ENCODE peak calls at places on chromosomes 1 and 21, in five cellular contexts. One of them, this sample, is unnamed.

GRCh38 chr1:155202731-155203515 is 4.8 kb downstream of the THBS3 start:
- DNase-seq in upper lobe of right lung: no peak
- DNase-seq in breast epithelium: no peak
- DNase-seq in lower lobe of right lung: peak; percentile 32
- DNase-seq in cardiac muscle cell: no peak
- DNase-seq in this sample: no peak

GRCh38 chr1:119027759-119028158 is 39.6 kb upstream of the TBX15 start:
- DNase-seq in lower lobe of right lung: no peak
- DNase-seq in upper lobe of right lung: no peak
- DNase-seq in cardiac muscle cell: no peak
- DNase-seq in breast epithelium: no peak
- DNase-seq in this sample: no peak

GRCh38 chr21:38181101-38181500 is 75.7 kb upstream of the KCNJ15 start:
- DNase-seq in upper lobe of right lung: no peak
- DNase-seq in lower lobe of right lung: no peak
- DNase-seq in breast epithelium: no peak
- DNase-seq in cardiac muscle cell: no peak
- DNase-seq in this sample: no peak

GRCh38 chr1:179883739-179884138 is 1.7 kb downstream of the TOR1AIP1 start:
- DNase-seq in lower lobe of right lung: no peak
- DNase-seq in breast epithelium: no peak
- DNase-seq in upper lobe of right lung: no peak
- DNase-seq in cardiac muscle cell: peak; percentile 28
- DNase-seq in this sample: no peak

GRCh38 chr1:37303884-37304574 is 170.4 kb upstream of the ZC3H12A start:
- DNase-seq in lower lobe of right lung: no peak
- DNase-seq in cardiac muscle cell: no peak
- DNase-seq in upper lobe of right lung: no peak
- DNase-seq in breast epithelium: no peak
- DNase-seq in this sample: no peak

GRCh38 chr1:180631197-180631765 is 541 bp upstream of the XPR1 start:
- DNase-seq in upper lobe of right lung: no peak
- DNase-seq in lower lobe of right lung: no peak
- DNase-seq in cardiac muscle cell: no peak
- DNase-seq in breast epithelium: no peak
- DNase-seq in this sample: no peak

GRCh38 chr1:154878371-154879355 is 8.6 kb upstream of the KCNN3 start:
- DNase-seq in upper lobe of right lung: peak; percentile 88
- DNase-seq in breast epithelium: peak; percentile 62
- DNase-seq in cardiac muscle cell: peak; percentile 88
- DNase-seq in lower lobe of right lung: peak; percentile 85
- DNase-seq in this sample: peak; percentile 98

GRCh38 chr21:26169061-26169610 is 1.4 kb downstream of the APP start:
- DNase-seq in cardiac muscle cell: peak; percentile 69
- DNase-seq in breast epithelium: peak; percentile 42
- DNase-seq in lower lobe of right lung: no peak
- DNase-seq in upper lobe of right lung: no peak
- DNase-seq in this sample: peak; percentile 71

GRCh38 chr1:29639741-29640427 is 403.6 kb downstream of the PTPRU start:
- DNase-seq in breast epithelium: no peak
- DNase-seq in cardiac muscle cell: no peak
- DNase-seq in lower lobe of right lung: no peak
- DNase-seq in upper lobe of right lung: no peak
- DNase-seq in this sample: no peak

GRCh38 chr1:56477164-56478111 is 101.9 kb downstream of the PLPP3 start:
- DNase-seq in breast epithelium: peak; percentile 27
- DNase-seq in cardiac muscle cell: no peak
- DNase-seq in upper lobe of right lung: peak; percentile 89
- DNase-seq in lower lobe of right lung: peak; percentile 79
- DNase-seq in this sample: no peak

GRCh38 chr1:53498555-53499142 is 39.5 kb downstream of the DMRTB1 start:
- DNase-seq in breast epithelium: no peak
- DNase-seq in upper lobe of right lung: no peak
- DNase-seq in lower lobe of right lung: no peak
- DNase-seq in cardiac muscle cell: no peak
- DNase-seq in this sample: no peak

GRCh38 chr1:21607549-21608529 is 61.3 kb downstream of the RAP1GAP start:
- DNase-seq in breast epithelium: no peak
- DNase-seq in upper lobe of right lung: peak; percentile 93
- DNase-seq in cardiac muscle cell: peak; percentile 92
- DNase-seq in lower lobe of right lung: peak; percentile 91
- DNase-seq in this sample: peak; percentile 64

GRCh38 chr1:2322065-2322571 is 69.2 kb downstream of the MORN1 start:
- DNase-seq in cardiac muscle cell: peak; percentile 71
- DNase-seq in breast epithelium: peak; percentile 90
- DNase-seq in upper lobe of right lung: peak; percentile 80
- DNase-seq in lower lobe of right lung: peak; percentile 78
- DNase-seq in this sample: no peak

GRCh38 chr1:42423621-42424200 is 32.1 kb downstream of the ZMYND12 start:
- DNase-seq in cardiac muscle cell: peak; percentile 5
- DNase-seq in upper lobe of right lung: no peak
- DNase-seq in lower lobe of right lung: no peak
- DNase-seq in breast epithelium: no peak
- DNase-seq in this sample: peak; percentile 12

GRCh38 chr1:22418852-22419480 is 32.7 kb upstream of the ZBTB40 start:
- DNase-seq in breast epithelium: no peak
- DNase-seq in lower lobe of right lung: no peak
- DNase-seq in cardiac muscle cell: peak; percentile 56
- DNase-seq in upper lobe of right lung: no peak
- DNase-seq in this sample: no peak

GRCh38 chr1:201353186-201353940 is 24.1 kb downstream of the TNNT2 start:
- DNase-seq in lower lobe of right lung: peak; percentile 18
- DNase-seq in cardiac muscle cell: peak; percentile 39
- DNase-seq in upper lobe of right lung: peak; percentile 42
- DNase-seq in breast epithelium: no peak
- DNase-seq in this sample: no peak

GRCh38 chr1:231919900-231920299 is 293.3 kb downstream of the DISC1 start:
- DNase-seq in upper lobe of right lung: no peak
- DNase-seq in cardiac muscle cell: peak; percentile 37
- DNase-seq in lower lobe of right lung: no peak
- DNase-seq in breast epithelium: no peak
- DNase-seq in this sample: peak; percentile 89

GRCh38 chr1:203448521-203449061 is 27.0 kb upstream of the PRELP start:
- DNase-seq in cardiac muscle cell: no peak
- DNase-seq in lower lobe of right lung: no peak
- DNase-seq in breast epithelium: no peak
- DNase-seq in upper lobe of right lung: no peak
- DNase-seq in this sample: no peak

GRCh38 chr1:176789571-176790090 is 326.7 kb downstream of the PAPPA2 start:
- DNase-seq in lower lobe of right lung: no peak
- DNase-seq in breast epithelium: no peak
- DNase-seq in cardiac muscle cell: peak; percentile 50
- DNase-seq in upper lobe of right lung: no peak
- DNase-seq in this sample: no peak

GRCh38 chr1:3891329-3891867 is 8.7 kb downstream of the C1orf174 start:
- DNase-seq in breast epithelium: peak; percentile 35
- DNase-seq in upper lobe of right lung: no peak
- DNase-seq in cardiac muscle cell: no peak
- DNase-seq in lower lobe of right lung: peak; percentile 42
- DNase-seq in this sample: no peak

GRCh38 chr1:55214214-55214902 is 806 bp downstream of the USP24 start:
- DNase-seq in lower lobe of right lung: peak; percentile 60
- DNase-seq in upper lobe of right lung: peak; percentile 79
- DNase-seq in cardiac muscle cell: peak; percentile 50
- DNase-seq in breast epithelium: no peak
- DNase-seq in this sample: peak; percentile 83

GRCh38 chr1:192601145-192602048 is 25.8 kb downstream of the RGS1 start:
- DNase-seq in lower lobe of right lung: no peak
- DNase-seq in breast epithelium: no peak
- DNase-seq in upper lobe of right lung: no peak
- DNase-seq in cardiac muscle cell: no peak
- DNase-seq in this sample: no peak

GRCh38 chr21:37168666-37169065 is 95.6 kb downstream of the TTC3 start:
- DNase-seq in lower lobe of right lung: no peak
- DNase-seq in breast epithelium: no peak
- DNase-seq in cardiac muscle cell: no peak
- DNase-seq in upper lobe of right lung: no peak
- DNase-seq in this sample: no peak

GRCh38 chr1:30701266-30701650 is 22.1 kb downstream of the MATN1 start:
- DNase-seq in cardiac muscle cell: no peak
- DNase-seq in lower lobe of right lung: no peak
- DNase-seq in upper lobe of right lung: no peak
- DNase-seq in breast epithelium: no peak
- DNase-seq in this sample: no peak

GRCh38 chr1:88180449-88181108 is 503.5 kb upstream of the PKN2 start:
- DNase-seq in upper lobe of right lung: peak; percentile 72
- DNase-seq in cardiac muscle cell: peak; percentile 82
- DNase-seq in lower lobe of right lung: peak; percentile 56
- DNase-seq in breast epithelium: peak; percentile 26
- DNase-seq in this sample: peak; percentile 82

GRCh38 chr21:43284238-43284637 is 115.4 kb downstream of the CRYAA start:
- DNase-seq in cardiac muscle cell: no peak
- DNase-seq in upper lobe of right lung: no peak
- DNase-seq in breast epithelium: no peak
- DNase-seq in lower lobe of right lung: no peak
- DNase-seq in this sample: no peak

DNA sequence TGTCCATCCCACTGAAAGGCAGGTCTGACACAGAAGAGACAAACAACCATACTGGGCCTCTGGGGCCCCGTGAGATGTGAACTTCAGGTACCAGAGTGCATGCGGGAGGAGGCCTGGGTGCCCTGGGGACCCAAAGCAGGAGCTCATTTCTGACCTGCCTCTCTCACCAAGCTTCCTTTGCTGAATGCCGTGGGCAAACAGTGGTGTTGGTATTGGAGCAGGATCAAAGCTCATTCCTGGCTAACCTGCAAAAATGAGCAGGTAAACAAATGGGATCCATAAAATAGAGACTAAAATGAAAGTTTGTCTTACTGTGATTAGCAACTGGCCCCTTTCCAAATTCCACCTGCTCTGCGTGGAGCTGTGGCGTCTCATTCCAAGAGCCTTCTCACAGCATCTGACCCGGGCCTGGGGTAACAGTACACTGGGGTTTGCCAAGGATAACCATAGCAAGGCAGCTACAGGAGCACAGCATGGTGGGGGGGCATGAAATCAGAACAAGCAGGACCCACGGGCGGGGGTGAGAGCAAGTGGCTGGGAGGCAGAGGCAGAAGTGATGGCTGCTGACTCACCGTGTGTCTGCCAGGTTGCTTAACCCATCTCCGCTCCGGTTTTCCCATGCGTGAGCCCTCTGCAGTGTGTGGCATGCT is 103.6 kb downstream of the KIF26B start:
- DNase-seq in cardiac muscle cell: no peak
- DNase-seq in lower lobe of right lung: no peak
- DNase-seq in breast epithelium: peak; percentile 31
- DNase-seq in upper lobe of right lung: peak; percentile 67
- DNase-seq in this sample: no peak
- H3K27ac ChIP-seq in cardiac muscle cell: peak overlapping the region; percentile 68
- H3K27ac ChIP-seq in lower lobe of right lung: no peak overlapping the region
- H3K27ac ChIP-seq in breast epithelium: no peak overlapping the region
- H3K27ac ChIP-seq in upper lobe of right lung: no peak overlapping the region
- H3K27ac ChIP-seq in this sample: no peak overlapping the region

GRCh38 chr1:225700164-225700740 is 47.3 kb upstream of the ENAH start:
- DNase-seq in breast epithelium: peak; percentile 78
- DNase-seq in cardiac muscle cell: no peak
- DNase-seq in upper lobe of right lung: no peak
- DNase-seq in lower lobe of right lung: no peak
- DNase-seq in this sample: no peak
- H3K4me3 ChIP-seq in breast epithelium: no peak overlapping the region
- H3K4me3 ChIP-seq in cardiac muscle cell: no peak overlapping the region
- H3K4me3 ChIP-seq in upper lobe of right lung: no peak overlapping the region
- H3K4me3 ChIP-seq in lower lobe of right lung: no peak overlapping the region
- H3K4me3 ChIP-seq in this sample: no peak overlapping the region

GRCh38 chr1:198647055-198647454 is 8.2 kb downstream of the PTPRC start:
- DNase-seq in breast epithelium: no peak
- DNase-seq in cardiac muscle cell: no peak
- DNase-seq in lower lobe of right lung: no peak
- DNase-seq in upper lobe of right lung: no peak
- DNase-seq in this sample: no peak
- H3K27ac ChIP-seq in breast epithelium: no peak overlapping the region
- H3K27ac ChIP-seq in cardiac muscle cell: no peak overlapping the region
- H3K27ac ChIP-seq in lower lobe of right lung: no peak overlapping the region
- H3K27ac ChIP-seq in upper lobe of right lung: no peak overlapping the region
- H3K27ac ChIP-seq in this sample: no peak overlapping the region

GRCh38 chr1:228072658-228073043 is 9.9 kb upstream of the ARF1 start:
- DNase-seq in cardiac muscle cell: no peak
- DNase-seq in lower lobe of right lung: no peak
- DNase-seq in breast epithelium: no peak
- DNase-seq in upper lobe of right lung: peak; percentile 50
- DNase-seq in this sample: no peak

GRCh38 chr1:228071839-228072657 is 10.5 kb upstream of the ARF1 start:
- DNase-seq in upper lobe of right lung: peak; percentile 36
- DNase-seq in lower lobe of right lung: peak; percentile 41
- DNase-seq in breast epithelium: no peak
- DNase-seq in cardiac muscle cell: no peak
- DNase-seq in this sample: no peak

GRCh38 chr1:228073870-228074545 is 8.5 kb upstream of the ARF1 start:
- DNase-seq in lower lobe of right lung: peak; percentile 52
- DNase-seq in cardiac muscle cell: peak; percentile 63
- DNase-seq in breast epithelium: no peak
- DNase-seq in upper lobe of right lung: peak; percentile 63
- DNase-seq in this sample: peak; percentile 31

GRCh38 chr1:228074954-228075730 is 7.4 kb upstream of the ARF1 start:
- DNase-seq in upper lobe of right lung: peak; percentile 61
- DNase-seq in breast epithelium: no peak
- DNase-seq in cardiac muscle cell: no peak
- DNase-seq in lower lobe of right lung: peak; percentile 47
- DNase-seq in this sample: no peak

DNA sequence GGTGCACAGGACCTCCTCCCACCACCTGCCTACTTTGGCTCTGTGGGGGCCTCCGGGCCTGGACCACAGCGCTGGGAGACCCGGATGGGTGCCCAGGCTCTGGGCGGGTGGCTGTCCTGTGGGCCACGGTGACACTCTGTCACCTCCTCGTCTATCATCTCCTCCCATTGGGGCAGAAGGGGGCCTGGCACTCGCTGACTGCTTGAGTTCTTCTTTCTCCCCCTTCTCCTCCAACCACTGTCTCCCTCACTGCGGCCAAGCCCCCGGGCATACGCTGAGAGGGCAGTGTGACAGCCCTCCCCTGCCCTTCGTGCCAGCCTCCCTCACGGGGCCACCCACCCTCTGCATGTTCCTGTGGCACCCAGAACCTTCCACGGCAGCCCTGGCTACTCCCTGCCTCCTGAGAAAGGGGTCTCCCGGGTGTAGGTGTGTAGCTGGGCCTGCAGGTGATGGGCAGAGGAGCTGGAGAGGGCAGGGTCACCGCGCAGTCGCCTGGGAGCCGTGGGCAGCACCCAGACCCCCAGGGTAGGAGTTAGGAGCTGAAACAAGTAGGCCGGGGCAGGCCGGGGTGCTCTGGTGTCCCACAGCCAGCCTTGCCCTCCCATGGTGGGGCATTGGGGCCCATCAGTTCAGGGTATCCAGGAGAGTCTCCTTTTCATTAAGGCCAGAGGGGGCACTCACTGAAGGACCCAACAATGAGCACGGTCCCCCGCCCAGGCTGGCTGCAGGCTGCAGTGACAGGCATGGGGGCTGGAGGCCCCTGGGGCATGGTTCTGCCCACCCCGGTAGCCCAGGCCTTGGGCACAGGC is 9.2 kb upstream of the ARF1 start:
- DNase-seq in upper lobe of right lung: peak; percentile 60
- DNase-seq in lower lobe of right lung: peak; percentile 43
- DNase-seq in breast epithelium: no peak
- DNase-seq in cardiac muscle cell: no peak
- DNase-seq in this sample: no peak
- H3K4me3 ChIP-seq in upper lobe of right lung: no peak overlapping the region
- H3K4me3 ChIP-seq in lower lobe of right lung: no peak overlapping the region
- H3K4me3 ChIP-seq in breast epithelium: no peak overlapping the region
- H3K4me3 ChIP-seq in cardiac muscle cell: no peak overlapping the region
- H3K4me3 ChIP-seq in this sample: no peak overlapping the region

GRCh38 chr1:7298749-7299151 is 472.3 kb upstream of the VAMP3 start:
- DNase-seq in lower lobe of right lung: no peak
- DNase-seq in breast epithelium: no peak
- DNase-seq in cardiac muscle cell: no peak
- DNase-seq in upper lobe of right lung: no peak
- DNase-seq in this sample: no peak
- H3K27ac ChIP-seq in lower lobe of right lung: no peak overlapping the region
- H3K27ac ChIP-seq in breast epithelium: no peak overlapping the region
- H3K27ac ChIP-seq in cardiac muscle cell: no peak overlapping the region
- H3K27ac ChIP-seq in upper lobe of right lung: no peak overlapping the region
- H3K27ac ChIP-seq in this sample: no peak overlapping the region